ENCODE peak calls at places on chromosomes 12 and 14, in ten cellular contexts. L is fibroblast of lung, V is PC-3, A is mammary epithelial cell, K is ovary, N is testis, X is left lung, Z is tibial artery, Q is tibial nerve, B is HepG2. S is an unnamed sample.
A peak's percentile ranks its signal among the peaks of the same experiment; 100 is the strongest.

GRCh38 chr12:117141097-117141898 is 42.1 kb upstream of the TESC start:
- DNase-seq in N (no peak), X (peak; percentile 68), A (no peak), B (no peak), L (no peak), K (no peak), Z (no peak), Q (no peak), V (no peak), S (no peak)

GRCh38 chr14:21104448-21105060 is 3.7 kb downstream of the TMEM253 start:
- DNase-seq in Z (peak; percentile 88), X (peak; percentile 82), N (peak; percentile 87), K (peak; percentile 80), V (peak; percentile 71), B (no peak), A (peak; percentile 74), Q (peak; percentile 73), L (peak; percentile 81), S (peak; percentile 90)

GRCh38 chr12:31650927-31651326 is 8.6 kb upstream of the ETFBKMT start:
- DNase-seq in Z (no peak), K (no peak), X (no peak), V (no peak), A (no peak), B (no peak), N (no peak), Q (no peak), L (no peak), S (no peak)

GRCh38 chr12:118063567-118064391 is 2.8 kb upstream of the WSB2 start:
- DNase-seq in B (peak; percentile 61), N (no peak), K (no peak), Z (no peak), A (no peak), L (peak; percentile 82), Q (no peak), X (no peak), V (no peak), S (no peak)

GRCh38 chr14:51014086-51014485 is 69.8 kb upstream of the PYGL start:
- DNase-seq in B (no peak), X (no peak), N (peak; percentile 26), Q (no peak), A (no peak), K (no peak), Z (no peak), V (peak; percentile 89), L (peak; percentile 87), S (no peak)

GRCh38 chr12:51972849-51973273 is 21.4 kb downstream of the ACVR1B start:
- DNase-seq in K (no peak), X (peak; percentile 79), V (no peak), Q (peak; percentile 35), A (peak; percentile 68), N (peak; percentile 48), L (peak; percentile 80), Z (peak; percentile 73), B (no peak), S (peak; percentile 75)

GRCh38 chr14:95460647-95461478 is 55.6 kb downstream of the SYNE3 start:
- DNase-seq in L (peak; percentile 85), N (no peak), B (no peak), V (peak; percentile 45), A (no peak), Z (no peak), K (peak; percentile 60), X (no peak), Q (no peak), S (no peak)

GRCh38 chr14:39417014-39417413 is 15.2 kb downstream of the FBXO33 start:
- DNase-seq in N (no peak), B (peak; percentile 60), A (peak; percentile 21), L (no peak), Z (no peak), V (peak; percentile 39), Q (no peak), K (no peak), X (no peak), S (no peak)

GRCh38 chr14:21525995-21526671 is at the start of gene SALL2:
- DNase-seq in Z (peak; percentile 86), B (peak; percentile 79), N (peak; percentile 71), L (peak; percentile 61), A (no peak), K (peak; percentile 85), X (peak; percentile 88), V (peak; percentile 57), Q (peak; percentile 54), S (peak; percentile 69)

GRCh38 chr14:81591266-81591665 is 57.6 kb upstream of the SEL1L start:
- DNase-seq in X (no peak), L (no peak), K (no peak), B (no peak), N (no peak), V (no peak), A (no peak), Z (no peak), Q (no peak), S (no peak)

GRCh38 chr14:70394674-70395073 is 22.2 kb downstream of the SYNJ2BP start:
- DNase-seq in L (no peak), Z (no peak), Q (no peak), K (no peak), N (no peak), A (no peak), V (no peak), X (no peak), B (peak; percentile 21), S (no peak)

GRCh38 chr12:87995581-87996178 is 33.5 kb downstream of the C12orf50 start:
- DNase-seq in B (peak; percentile 46), K (peak; percentile 61), V (peak; percentile 79), Z (no peak), Q (peak; percentile 43), A (peak; percentile 53), X (peak; percentile 37), N (peak; percentile 73), L (peak; percentile 82), S (peak; percentile 66)

GRCh38 chr12:49400304-49400703 is 33.0 kb downstream of the SPATS2 start:
- DNase-seq in Q (no peak), K (no peak), V (no peak), Z (no peak), N (no peak), L (no peak), A (no peak), B (no peak), X (no peak), S (no peak)

GRCh38 chr14:99732436-99733220 is 48.5 kb downstream of the CYP46A1 start:
- DNase-seq in B (no peak), X (peak; percentile 30), Q (no peak), L (no peak), N (no peak), V (no peak), K (peak; percentile 35), A (no peak), Z (peak; percentile 67), S (peak; percentile 57)

GRCh38 chr12:39935275-39935674 is 170.6 kb downstream of the SLC2A13 start:
- DNase-seq in V (no peak), B (no peak), Q (no peak), Z (no peak), X (no peak), A (peak; percentile 36), K (no peak), N (no peak), L (peak; percentile 21), S (no peak)

DNA sequence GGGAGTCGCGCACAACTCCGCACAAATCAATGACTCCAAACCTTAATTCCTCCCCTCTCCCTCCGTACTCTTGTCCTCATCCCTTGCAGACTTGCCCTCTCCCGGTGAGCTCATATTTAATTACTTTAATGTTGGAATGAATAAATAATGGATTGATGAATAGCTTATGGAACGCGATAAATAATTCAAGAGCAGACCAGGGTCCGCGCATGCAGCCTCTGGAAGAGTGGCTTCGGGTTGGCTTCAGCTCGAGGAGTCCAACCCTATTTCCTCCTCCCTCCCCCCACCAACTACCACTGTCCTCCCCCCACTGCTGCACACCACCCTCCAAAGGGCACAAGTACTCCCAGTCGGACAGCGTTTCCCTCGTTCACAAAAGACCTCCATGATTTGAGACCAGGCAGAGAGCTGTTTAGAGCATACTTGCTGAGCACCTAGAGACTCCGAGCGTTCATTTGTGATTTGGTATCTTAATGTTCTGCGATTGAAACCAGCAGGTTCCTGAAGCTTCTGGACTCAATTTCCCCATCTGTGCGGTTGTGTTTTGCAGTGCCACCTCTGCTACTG is 621 bp upstream of the SIX1 start:
- DNase-seq in Q (no peak), N (no peak), A (peak; percentile 11), L (peak; percentile 43), V (peak; percentile 62), X (no peak), Z (peak; percentile 66), B (no peak), K (no peak), S (no peak)
- H3K27ac ChIP-seq in Q (no peak overlapping the region), N (no peak overlapping the region), A (no peak overlapping the region), L (no peak overlapping the region), V (no peak overlapping the region), X (no peak overlapping the region), Z (peak overlapping the region; percentile 85), B (no peak overlapping the region), K (no peak overlapping the region), S (no peak overlapping the region)

DNA sequence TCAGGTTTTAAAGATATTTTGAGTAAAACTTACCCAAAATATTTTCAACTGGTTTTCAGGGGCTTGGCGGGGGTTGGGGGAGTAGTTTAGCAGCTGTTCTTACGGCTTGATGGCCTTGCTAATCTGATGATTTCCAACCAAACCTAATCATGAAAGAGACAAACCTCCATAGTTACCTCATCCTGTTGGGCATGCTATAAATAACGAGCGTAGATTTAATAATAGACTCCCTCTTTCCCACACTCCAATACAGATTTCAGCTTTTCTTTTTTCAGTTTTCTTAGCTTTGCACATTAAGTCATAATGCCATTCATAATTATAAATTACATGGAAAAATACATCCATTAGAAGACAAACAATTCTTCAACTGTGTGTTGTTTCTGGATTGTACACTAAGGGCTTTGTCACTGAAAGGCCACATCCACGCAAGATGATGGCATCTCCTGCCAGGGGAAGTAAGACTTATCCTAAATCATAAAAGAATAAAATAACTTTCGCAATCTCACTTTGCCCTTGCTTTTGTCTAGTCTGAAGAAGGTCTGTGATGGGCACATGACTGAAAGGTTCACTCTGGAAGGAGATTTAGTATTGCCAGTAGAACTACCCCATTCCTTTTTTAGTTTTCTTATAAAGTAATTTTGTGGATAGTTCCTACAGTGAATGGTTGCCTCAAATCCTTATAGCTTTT is 23.2 kb downstream of the ITPR2 start:
- DNase-seq in Q (no peak), L (no peak), K (no peak), X (no peak), Z (no peak), B (no peak), A (no peak), V (no peak), N (no peak), S (no peak)
- H3K4me1 ChIP-seq in Q (peaks cover 13% of the 10 kb centered on the region), L (no peaks in the 10 kb centered on the region), K (no peaks in the 10 kb centered on the region), X (no peaks in the 10 kb centered on the region), Z (peaks cover 18% of the 10 kb centered on the region), B (peaks cover 50% of the 10 kb centered on the region), A (peaks cover 10% of the 10 kb centered on the region), V (no peaks in the 10 kb centered on the region), N (no peaks in the 10 kb centered on the region), S (no peaks in the 10 kb centered on the region)

GRCh38 chr12:1994429-1995143 is 9.7 kb downstream of the DCP1B start:
- DNase-seq in V (no peak), B (no peak), Z (no peak), Q (no peak), X (no peak), L (no peak), N (no peak), A (no peak), K (no peak), S (no peak)
- TF ChIP-seq CTCF in V (no peak), B (no peak), Z (no peak), Q (no peak), X (no peak), L (no peak), N (no peak), A (no peak), K (no peak), S (no peak)

DNA sequence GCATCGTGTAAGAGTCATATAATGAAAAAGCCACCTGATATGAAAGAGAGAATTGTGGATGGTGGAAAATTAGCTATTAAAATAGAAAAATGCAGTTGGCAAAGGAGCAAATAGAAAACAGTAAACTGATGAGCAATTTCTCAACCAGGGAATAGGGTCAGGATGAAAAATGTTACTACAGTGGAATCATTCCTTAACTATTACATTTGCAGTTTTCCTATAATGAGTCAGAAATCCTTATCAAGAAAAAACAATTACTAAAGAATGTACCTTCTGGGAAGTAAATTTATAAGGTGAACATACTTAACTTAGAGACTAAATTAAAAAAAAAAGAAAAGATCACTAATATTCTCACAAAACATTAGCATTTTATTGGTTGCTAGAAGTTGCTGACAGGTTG is 576.4 kb downstream of the SLC16A7 start:
- DNase-seq in L (no peak), X (no peak), K (no peak), A (no peak), B (no peak), N (no peak), Q (no peak), Z (no peak), V (peak; percentile 66), S (no peak)
- H3K27ac ChIP-seq in L (no peak overlapping the region), X (no peak overlapping the region), K (no peak overlapping the region), A (no peak overlapping the region), B (no peak overlapping the region), N (no peak overlapping the region), Q (no peak overlapping the region), Z (no peak overlapping the region), V (peak overlapping the region; percentile 2), S (no peak overlapping the region)